ENCODE peak calls at places on chromosomes 1 and 21, in seven cellular contexts. P is H9, X is IMR-90, Y is H1, A is neuronal stem cell, K is mesenchymal stem cell, Q is trophoblast cell. U is an unnamed sample.

GRCh38 chr1:6888870-6889269 is 103.6 kb downstream of the CAMTA1 start:
- DNase-seq in Q (no peak), P (no peak), X (no peak), A (no peak), Y (no peak), K (no peak), U (no peak)

GRCh38 chr21:42465008-42465878 is 30.8 kb downstream of the RSPH1 start:
- DNase-seq in P (no peak), A (no peak), K (peak; percentile 67), Q (no peak), Y (no peak), X (no peak), U (peak; percentile 22)

GRCh38 chr21:46538262-46538661 is 66.6 kb downstream of the S100B start:
- DNase-seq in A (no peak), K (no peak), X (no peak), Y (no peak), Q (no peak), P (no peak), U (no peak)

GRCh38 chr1:11281518-11282331 is 8.7 kb downstream of the UBIAD1 start:
- DNase-seq in Q (no peak), Y (no peak), X (peak; percentile 98), K (no peak), A (no peak), P (no peak), U (no peak)

GRCh38 chr21:35565204-35565611 is 495.1 kb downstream of the SETD4 start:
- DNase-seq in X (peak; percentile 95), Q (peak; percentile 88), P (no peak), K (peak; percentile 92), Y (no peak), A (no peak), U (peak; percentile 28)

GRCh38 chr1:64956733-64957441 is 9.5 kb downstream of the JAK1 start:
- DNase-seq in Y (no peak), P (no peak), X (no peak), K (no peak), A (no peak), Q (no peak), U (peak; percentile 60)

GRCh38 chr1:156804572-156805243 is 11.9 kb downstream of the SH2D2A start:
- DNase-seq in K (peak; percentile 56), X (peak; percentile 51), Y (no peak), A (no peak), P (no peak), Q (no peak), U (peak; percentile 30)

GRCh38 chr1:113615425-113615824 is 143.9 kb downstream of the PHTF1 start:
- DNase-seq in A (no peak), P (no peak), K (no peak), Y (no peak), Q (no peak), X (peak; percentile 48), U (no peak)

GRCh38 chr1:117644696-117645311 is 39.0 kb downstream of the TENT5C start:
- DNase-seq in A (no peak), Q (no peak), Y (no peak), X (no peak), P (no peak), K (no peak), U (no peak)

GRCh38 chr1:25003457-25004190 is 73.5 kb upstream of the RUNX3 start:
- DNase-seq in Y (no peak), K (peak; percentile 43), X (peak; percentile 23), P (no peak), Q (no peak), A (no peak), U (no peak)

GRCh38 chr1:147169171-147169570 is 3.1 kb downstream of the PRKAB2 start:
- DNase-seq in A (no peak), Q (no peak), K (peak; percentile 7), P (no peak), Y (no peak), X (no peak), U (peak; percentile 43)

GRCh38 chr1:182604128-182604834 is at the start of gene RGS16:
- DNase-seq in X (peak; percentile 62), P (peak; percentile 96), Q (peak; percentile 89), A (peak; percentile 75), Y (no peak), K (peak; percentile 78), U (peak; percentile 94)

GRCh38 chr1:110874303-110875215 is 1.6 kb downstream of the CD53 start:
- DNase-seq in A (no peak), Y (no peak), X (no peak), K (no peak), Q (no peak), P (no peak), U (no peak)

GRCh38 chr1:160127865-160128523 is 12.4 kb downstream of the ATP1A2 start:
- DNase-seq in K (peak; percentile 79), Q (no peak), A (no peak), X (peak; percentile 60), P (no peak), Y (no peak), U (no peak)

GRCh38 chr1:160438320-160438918 is 38.1 kb downstream of the VANGL2 start:
- DNase-seq in Q (no peak), X (no peak), K (no peak), A (no peak), P (no peak), Y (no peak), U (no peak)

GRCh38 chr1:156476501-156477298 is 23.9 kb downstream of the MEF2D start:
- DNase-seq in K (peak; percentile 66), X (peak; percentile 93), Q (no peak), P (peak; percentile 81), Y (no peak), A (no peak), U (peak; percentile 89)

GRCh38 chr1:29482991-29483390 is 246.7 kb downstream of the PTPRU start:
- DNase-seq in P (no peak), K (no peak), Q (no peak), A (no peak), Y (no peak), X (no peak), U (no peak)

GRCh38 chr1:179264506-179264905 is 29.1 kb upstream of the SOAT1 start:
- DNase-seq in K (no peak), Q (no peak), P (no peak), X (no peak), Y (no peak), A (no peak), U (no peak)

GRCh38 chr1:162179121-162179520 is 109.6 kb downstream of the NOS1AP start:
- DNase-seq in K (no peak), Q (no peak), P (no peak), Y (no peak), X (no peak), A (no peak), U (no peak)

GRCh38 chr1:198915327-198916231 is 276.7 kb downstream of the PTPRC start:
- DNase-seq in X (no peak), K (no peak), Q (no peak), A (no peak), Y (no peak), P (no peak), U (no peak)

GRCh38 chr1:6998267-6998666 is 213.0 kb downstream of the CAMTA1 start:
- DNase-seq in P (peak; percentile 86), A (no peak), Y (peak; percentile 19), K (no peak), X (no peak), Q (no peak), U (peak; percentile 91)

GRCh38 chr1:21946836-21947587 is 9.9 kb upstream of the HSPG2 start:
- DNase-seq in Q (no peak), X (no peak), K (no peak), Y (no peak), P (no peak), A (no peak), U (peak; percentile 67)

GRCh38 chr1:234515821-234516241 is 36.9 kb upstream of the TARBP1 start:
- DNase-seq in A (no peak), Y (no peak), X (peak; percentile 61), Q (no peak), K (no peak), P (no peak), U (peak; percentile 59)

GRCh38 chr1:42439940-42440339 is 15.9 kb downstream of the ZMYND12 start:
- DNase-seq in P (no peak), K (no peak), Q (no peak), Y (no peak), A (no peak), X (peak; percentile 82), U (no peak)

GRCh38 chr1:28078680-28079626 is 9.5 kb downstream of the EYA3 start:
- DNase-seq in A (no peak), Q (peak; percentile 74), Y (no peak), P (no peak), K (peak; percentile 55), X (peak; percentile 88), U (no peak)

GRCh38 chr21:32389337-32390015 is 3.3 kb downstream of the URB1 start:
- DNase-seq in P (no peak), X (peak; percentile 51), Q (no peak), A (no peak), Y (no peak), K (no peak), U (no peak)

GRCh38 chr1:216900116-216900620 is 176.9 kb upstream of the ESRRG start:
- DNase-seq in P (no peak), K (no peak), Q (no peak), X (no peak), A (no peak), Y (no peak), U (no peak)

GRCh38 chr1:187476671-187477070 is 647.9 kb downstream of the PLA2G4A start:
- DNase-seq in Y (no peak), A (no peak), P (no peak), X (peak; percentile 20), K (peak; percentile 19), Q (no peak), U (no peak)
- H2AK5ac ChIP-seq in Y (no peak overlapping the region), A (no peak overlapping the region), P (no peak overlapping the region), X (no peak overlapping the region), K (no peak overlapping the region), Q (no peak overlapping the region), U (no peak overlapping the region)

DNA sequence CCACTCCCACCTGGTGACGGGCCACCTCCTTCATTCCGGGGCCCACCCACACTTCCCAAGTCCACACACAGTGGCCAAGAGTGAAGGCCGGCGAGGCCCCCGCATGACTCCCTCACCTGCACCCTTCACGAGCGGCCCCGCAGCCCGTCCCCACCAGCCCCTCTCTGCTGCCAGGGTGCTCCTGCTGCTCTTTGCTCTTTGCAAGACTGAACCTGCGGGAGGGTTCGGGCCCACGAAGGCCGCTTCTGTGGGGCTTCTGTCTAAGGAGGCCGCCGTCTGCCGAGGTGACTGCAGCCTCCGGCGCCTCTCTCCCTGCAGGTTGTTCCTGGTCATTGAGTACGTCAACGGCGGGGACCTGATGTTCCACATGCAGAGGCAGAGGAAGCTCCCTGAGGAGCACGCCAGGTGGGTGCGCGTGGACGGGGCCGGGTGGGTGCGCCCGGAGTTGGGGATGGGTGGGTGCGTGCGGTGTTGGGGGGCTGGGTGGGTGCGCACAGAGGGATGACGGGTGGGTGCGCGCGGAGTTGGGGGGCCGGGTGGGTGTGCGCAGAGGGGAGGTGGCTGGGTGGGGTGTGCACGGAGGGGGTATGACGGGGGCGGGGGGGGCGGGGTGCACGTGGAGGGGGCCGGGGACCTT is 25.3 kb downstream of the FAAP20 start:
- DNase-seq in K (no peak), Q (no peak), A (no peak), Y (no peak), P (no peak), X (no peak), U (no peak)
- H2AK5ac ChIP-seq in K (no peak overlapping the region), Q (no peak overlapping the region), A (no peak overlapping the region), Y (no peak overlapping the region), P (no peak overlapping the region), X (no peak overlapping the region), U (no peak overlapping the region)

GRCh38 chr1:204931313-204931712 is 60.7 kb downstream of the NFASC start:
- DNase-seq in K (no peak), P (no peak), X (no peak), Y (no peak), Q (no peak), A (no peak), U (no peak)
- H2AK5ac ChIP-seq in K (no peak overlapping the region), P (no peak overlapping the region), X (no peak overlapping the region), Y (no peak overlapping the region), Q (no peak overlapping the region), A (no peak overlapping the region), U (peak overlapping the region; percentile 8)

GRCh38 chr1:222989443-222989842 is 153.6 kb downstream of the TLR5 start:
- DNase-seq in K (no peak), X (no peak), Q (no peak), Y (no peak), A (no peak), P (no peak), U (no peak)
- H2AK5ac ChIP-seq in K (no peak overlapping the region), X (no peak overlapping the region), Q (no peak overlapping the region), Y (no peak overlapping the region), A (no peak overlapping the region), P (no peak overlapping the region), U (no peak overlapping the region)

U was measured in mesendoderm.